ENCODE peak calls at places on chromosome 21, in five cellular contexts. Q is esophagus muscularis mucosa, Z is astrocyte, P is suprapubic skin, R is A549. D is an unnamed sample.
A peak's percentile ranks its signal among the peaks of the same experiment; 100 is the strongest.

GRCh38 chr21:31108969-31109368 is 70.7 kb upstream of the KRTAP19-8 start:
- DNase-seq in Q (no peak), Z (no peak), P (no peak), R (no peak), D (no peak)

GRCh38 chr21:33396436-33396835 is 6.8 kb upstream of the IFNGR2 start:
- DNase-seq in Q (no peak), Z (no peak), P (no peak), R (no peak), D (no peak)

GRCh38 chr21:38852708-38853107 is 47.0 kb downstream of the ETS2 start:
- DNase-seq in Q (peak; percentile 26), Z (no peak), P (no peak), R (no peak), D (no peak)

GRCh38 chr21:21383126-21383525 is 384.9 kb downstream of the NCAM2 start:
- DNase-seq in Q (no peak), Z (peak; percentile 41), P (no peak), R (no peak), D (no peak)

GRCh38 chr21:18222346-18222745 is 22.3 kb upstream of the CHODL start:
- DNase-seq in Q (no peak), Z (no peak), P (no peak), R (no peak), D (peak; percentile 72)

GRCh38 chr21:31941694-31942093 is 68.9 kb downstream of the HUNK start:
- DNase-seq in Q (no peak), Z (no peak), P (no peak), R (no peak), D (no peak)

GRCh38 chr21:25837545-25838263 is 102.9 kb downstream of the GABPA start:
- DNase-seq in Q (no peak), Z (peak; percentile 92), P (no peak), R (no peak), D (peak; percentile 89)

GRCh38 chr21:33122507-33122906 is 52.6 kb downstream of the OLIG1 start:
- DNase-seq in Q (no peak), Z (no peak), P (no peak), R (no peak), D (no peak)

GRCh38 chr21:38669186-38669585 is 136.5 kb upstream of the ETS2 start:
- DNase-seq in Q (no peak), Z (peak; percentile 21), P (no peak), R (peak; percentile 10), D (no peak)

GRCh38 chr21:21921410-21922232 is 923.4 kb downstream of the NCAM2 start:
- DNase-seq in Q (no peak), Z (peak; percentile 10), P (no peak), R (no peak), D (no peak)

GRCh38 chr21:15809818-15810217 is 80.0 kb downstream of the USP25 start:
- DNase-seq in Q (no peak), Z (peak; percentile 3), P (no peak), R (no peak), D (no peak)

GRCh38 chr21:17609681-17610080 is 3.0 kb downstream of the BTG3 start:
- DNase-seq in Q (no peak), Z (no peak), P (no peak), R (no peak), D (no peak)

GRCh38 chr21:42253466-42253865 is 34.5 kb downstream of the ABCG1 start:
- DNase-seq in Q (no peak), Z (no peak), P (no peak), R (no peak), D (no peak)

GRCh38 chr21:42254631-42255030 is 35.7 kb downstream of the ABCG1 start:
- DNase-seq in Q (no peak), Z (no peak), P (no peak), R (no peak), D (no peak)

GRCh38 chr21:42252267-42252666 is 33.3 kb downstream of the ABCG1 start:
- DNase-seq in Q (no peak), Z (no peak), P (no peak), R (no peak), D (no peak)

GRCh38 chr21:42251654-42252053 is 32.7 kb downstream of the ABCG1 start:
- DNase-seq in Q (no peak), Z (no peak), P (no peak), R (no peak), D (no peak)

GRCh38 chr21:42252778-42253340 is 33.9 kb downstream of the ABCG1 start:
- DNase-seq in Q (no peak), Z (no peak), P (no peak), R (no peak), D (no peak)
- H3K4me1 ChIP-seq in Q (peaks cover 47% of the 10 kb centered on the region), Z (no peaks in the 10 kb centered on the region), P (no peaks in the 10 kb centered on the region), R (no peaks in the 10 kb centered on the region), D (no peaks in the 10 kb centered on the region)

GRCh38 chr21:45103966-45104520 is 29.7 kb downstream of the ADARB1 start:
- DNase-seq in Q (no peak), Z (no peak), P (no peak), R (no peak), D (no peak)

GRCh38 chr21:45100866-45101265 is 26.5 kb downstream of the ADARB1 start:
- DNase-seq in Q (no peak), Z (no peak), P (no peak), R (no peak), D (no peak)

GRCh38 chr21:45104560-45104959 is 30.2 kb downstream of the ADARB1 start:
- DNase-seq in Q (no peak), Z (no peak), P (no peak), R (no peak), D (no peak)

GRCh38 chr21:45105906-45106485 is 31.6 kb downstream of the ADARB1 start:
- DNase-seq in Q (no peak), Z (no peak), P (no peak), R (no peak), D (no peak)

GRCh38 chr21:45102391-45102932 is 28.1 kb downstream of the ADARB1 start:
- DNase-seq in Q (no peak), Z (no peak), P (no peak), R (peak; percentile 37), D (no peak)
- H3K4me1 ChIP-seq in Q (peaks cover 99% of the 10 kb centered on the region), Z (peaks cover 3% of the 10 kb centered on the region), P (peaks cover 41% of the 10 kb centered on the region), R (peaks cover 19% of the 10 kb centered on the region), D (peaks cover 13% of the 10 kb centered on the region)

GRCh38 chr21:41600961-41601572 is 93.1 kb upstream of the TMPRSS2 start:
- DNase-seq in Q (no peak), Z (no peak), P (peak; percentile 53), R (no peak), D (no peak)
- H3K4me1 ChIP-seq in Q (peaks cover 13% of the 10 kb centered on the region), Z (no peaks in the 10 kb centered on the region), P (peaks cover 18% of the 10 kb centered on the region), R (no peaks in the 10 kb centered on the region), D (no peaks in the 10 kb centered on the region)

DNA sequence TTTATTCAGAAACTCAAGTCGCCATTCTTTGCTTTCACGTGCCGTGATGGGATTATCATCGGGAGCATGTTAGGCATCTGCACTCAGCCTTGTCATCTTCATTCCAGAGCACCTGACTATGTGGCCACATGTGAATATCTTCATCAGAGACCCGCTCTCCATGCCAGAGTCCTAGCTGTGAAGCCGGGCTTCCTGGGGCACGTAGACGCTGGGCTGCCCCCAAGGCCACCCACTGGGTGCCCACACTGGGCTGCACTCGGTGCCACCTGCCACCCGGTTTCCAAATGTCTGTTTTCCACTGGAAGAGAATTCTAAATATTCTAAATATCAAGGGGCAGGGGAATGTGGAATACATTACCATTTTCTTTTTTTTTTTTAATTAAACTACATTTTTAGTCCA is 43.8 kb downstream of the SLC37A1 start:
- DNase-seq in Q (no peak), Z (no peak), P (peak; percentile 39), R (no peak), D (no peak)
- H3K4me1 ChIP-seq in Q (no peaks in the 10 kb centered on the region), Z (no peaks in the 10 kb centered on the region), P (peaks cover 3% of the 10 kb centered on the region), R (no peaks in the 10 kb centered on the region), D (no peaks in the 10 kb centered on the region)

GRCh38 chr21:29346771-29347170 is 48.0 kb downstream of the BACH1 start:
- DNase-seq in Q (no peak), Z (no peak), P (no peak), R (no peak), D (no peak)
- H3K4me1 ChIP-seq in Q (peaks cover 72% of the 10 kb centered on the region), Z (peaks cover 69% of the 10 kb centered on the region), P (peaks cover 20% of the 10 kb centered on the region), R (peaks cover 12% of the 10 kb centered on the region), D (peaks cover 9% of the 10 kb centered on the region)

GRCh38 chr21:36860736-36861594 is 105.5 kb downstream of the HLCS start:
- DNase-seq in Q (no peak), Z (peak; percentile 90), P (no peak), R (no peak), D (no peak)

GRCh38 chr21:36861595-36861883 is 104.9 kb downstream of the HLCS start:
- DNase-seq in Q (no peak), Z (no peak), P (no peak), R (no peak), D (no peak)

GRCh38 chr21:36864974-36865373 is 101.5 kb downstream of the HLCS start:
- DNase-seq in Q (peak; percentile 78), Z (no peak), P (no peak), R (no peak), D (no peak)

GRCh38 chr21:36861924-36862323 is 104.5 kb downstream of the HLCS start:
- DNase-seq in Q (no peak), Z (peak; percentile 45), P (no peak), R (no peak), D (no peak)

DNA sequence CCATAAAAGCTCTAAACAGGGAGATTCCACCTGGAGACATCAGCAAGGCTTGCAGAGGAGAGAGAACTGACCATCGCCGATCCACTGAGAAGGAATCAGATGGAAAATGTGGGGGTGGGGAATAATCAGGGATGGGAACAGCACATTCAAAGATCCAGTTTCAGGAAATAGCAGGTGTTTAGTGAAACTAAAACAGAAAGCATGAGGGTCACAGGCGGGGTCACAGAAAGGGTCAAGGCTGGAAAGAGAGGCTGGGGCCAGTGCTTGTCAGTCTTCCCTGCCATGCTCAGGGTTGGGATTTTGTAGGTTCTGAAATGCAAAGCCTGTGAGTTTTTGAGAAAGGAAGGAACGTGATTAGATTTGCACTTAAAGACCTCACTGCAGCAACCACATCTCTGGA is 103.2 kb downstream of the HLCS start:
- DNase-seq in Q (no peak), Z (no peak), P (no peak), R (no peak), D (no peak)
- H3K4me1 ChIP-seq in Q (peaks cover 26% of the 10 kb centered on the region), Z (peaks cover 22% of the 10 kb centered on the region), P (no peaks in the 10 kb centered on the region), R (peaks cover 61% of the 10 kb centered on the region), D (peaks cover 12% of the 10 kb centered on the region)

GRCh38 chr21:44425307-44425894 is 29.9 kb upstream of the LRRC3 start:
- DNase-seq in Q (no peak), Z (no peak), P (peak; percentile 59), R (no peak), D (no peak)

GRCh38 chr21:44425895-44426662 is 29.2 kb upstream of the LRRC3 start:
- DNase-seq in Q (no peak), Z (no peak), P (peak; percentile 56), R (no peak), D (no peak)

GRCh38 chr21:44426663-44427191 is 28.6 kb upstream of the LRRC3 start:
- DNase-seq in Q (no peak), Z (no peak), P (peak; percentile 61), R (no peak), D (no peak)

GRCh38 chr21:44428281-44428942 is 26.9 kb upstream of the LRRC3 start:
- DNase-seq in Q (no peak), Z (no peak), P (peak; percentile 55), R (peak; percentile 20), D (no peak)

GRCh38 chr21:44427241-44428120 is 27.8 kb upstream of the LRRC3 start:
- DNase-seq in Q (no peak), Z (no peak), P (peak; percentile 59), R (no peak), D (no peak)
- H3K4me1 ChIP-seq in Q (no peaks in the 10 kb centered on the region), Z (no peaks in the 10 kb centered on the region), P (no peaks in the 10 kb centered on the region), R (no peaks in the 10 kb centered on the region), D (no peaks in the 10 kb centered on the region)

D was measured in SJCRH30.